ENCODE peak calls at places on chromosomes 3 and 15, in seven cellular contexts. A is ecto neural progenitor cell; Y is endothelial cell; F is stimulated activated CD4-positive, alpha-beta T cell treated with anti-CD3 and anti-CD28 coated beads, Interleukin-4, amount 100 ng/mL, for 48 hours; K is KBM-7; P is iPS-NIHi11; N is CD4-positive, alpha-beta memory T cell. U is an unnamed sample.

GRCh38 chr3:181696641-181697230 is 15.0 kb upstream of the SOX2 start:
- DNase-seq in P (no peak), K (no peak), Y (no peak), F (no peak), A (no peak), N (no peak), U (no peak)

GRCh38 chr15:82539690-82540054 is 585 bp downstream of the RPS17 start:
- DNase-seq in F (no peak), A (no peak), K (no peak), N (no peak), Y (no peak), P (no peak), U (no peak)

GRCh38 chr3:101868534-101869464 is 19.5 kb downstream of the NFKBIZ start:
- DNase-seq in Y (no peak), P (no peak), K (no peak), A (no peak), F (no peak), N (no peak), U (no peak)

GRCh38 chr3:57110797-57111196 is 50.3 kb downstream of the SPATA12 start:
- DNase-seq in P (no peak), F (no peak), K (no peak), Y (no peak), A (peak; percentile 69), N (no peak), U (no peak)

GRCh38 chr15:40549894-40550293 is 14.9 kb downstream of the CCDC32 start:
- DNase-seq in Y (no peak), A (no peak), F (no peak), N (no peak), P (no peak), K (no peak), U (no peak)

GRCh38 chr3:157624801-157625200 is 121.6 kb upstream of the VEPH1 start:
- DNase-seq in P (no peak), N (no peak), K (no peak), Y (no peak), A (no peak), F (no peak), U (no peak)

GRCh38 chr15:32119286-32119685 is 89.0 kb downstream of the CHRNA7 start:
- DNase-seq in F (no peak), K (no peak), P (no peak), A (no peak), N (no peak), Y (no peak), U (no peak)

GRCh38 chr3:57726395-57726794 is 29.7 kb upstream of the SLMAP start:
- DNase-seq in A (no peak), P (no peak), N (no peak), F (no peak), K (no peak), Y (no peak), U (no peak)

GRCh38 chr3:13040381-13041074 is 32.7 kb downstream of the IQSEC1 start:
- DNase-seq in N (no peak), A (peak; percentile 67), K (no peak), Y (no peak), F (no peak), P (no peak), U (peak; percentile 68)

GRCh38 chr3:133488785-133489367 is 84.6 kb upstream of the CDV3 start:
- DNase-seq in P (peak; percentile 63), Y (no peak), F (no peak), K (peak; percentile 36), A (peak; percentile 50), N (no peak), U (no peak)

GRCh38 chr3:52121459-52121795 is 32.8 kb downstream of the POC1A start:
- DNase-seq in A (no peak), N (no peak), P (no peak), K (peak; percentile 91), Y (no peak), F (no peak), U (no peak)